ENCODE peak calls at places on chromosome 10, in ten cellular contexts. I, N, V, Q, W, B, T, U, A and G are unnamed samples.

GRCh38 chr10:46526682-46527038 is 29.8 kb downstream of the GPRIN2 start:
- DNase-seq in I (peak; percentile 44), N (peak; percentile 61), V (no peak), Q (no peak), W (no peak), B (peak; percentile 49), T (no peak), U (no peak), A (no peak), G (no peak)

GRCh38 chr10:50600286-50600685 is 23.5 kb downstream of the SGMS1 start:
- DNase-seq in I (peak; percentile 78), N (no peak), V (no peak), Q (no peak), W (no peak), B (no peak), T (no peak), U (no peak), A (no peak), G (no peak)

GRCh38 chr10:131692176-131692575 is 208.6 kb upstream of the PPP2R2D start:
- DNase-seq in I (no peak), N (no peak), V (no peak), Q (no peak), W (no peak), B (no peak), T (no peak), U (no peak), A (no peak), G (no peak)

GRCh38 chr10:13829790-13830189 is 243.0 kb downstream of the PRPF18 start:
- DNase-seq in I (no peak), N (no peak), V (no peak), Q (no peak), W (no peak), B (no peak), T (no peak), U (no peak), A (no peak), G (no peak)

GRCh38 chr10:51950996-51951392 is 251.6 kb upstream of the CSTF2T start:
- DNase-seq in I (no peak), N (no peak), V (no peak), Q (no peak), W (no peak), B (no peak), T (no peak), U (no peak), A (no peak), G (no peak)

GRCh38 chr10:49657606-49658005 is 21.8 kb upstream of the C10orf53 start:
- DNase-seq in I (no peak), N (no peak), V (no peak), Q (no peak), W (no peak), B (no peak), T (no peak), U (no peak), A (no peak), G (no peak)

GRCh38 chr10:11197266-11197712 is 179.6 kb downstream of the CELF2 start:
- DNase-seq in I (no peak), N (no peak), V (peak; percentile 35), Q (no peak), W (no peak), B (no peak), T (no peak), U (no peak), A (no peak), G (no peak)

GRCh38 chr10:132329565-132330485 is 2.2 kb upstream of the LRRC27 start:
- DNase-seq in I (peak; percentile 75), N (peak; percentile 80), V (peak; percentile 16), Q (no peak), W (no peak), B (peak; percentile 88), T (peak; percentile 36), U (peak; percentile 66), A (no peak), G (no peak)

GRCh38 chr10:50796693-50797092 is 57.0 kb downstream of the ASAH2B start:
- DNase-seq in I (no peak), N (no peak), V (no peak), Q (no peak), W (no peak), B (no peak), T (no peak), U (no peak), A (no peak), G (no peak)

GRCh38 chr10:14601872-14602725 is 172.6 kb downstream of the FAM107B start:
- DNase-seq in I (peak; percentile 75), N (peak; percentile 86), V (peak; percentile 68), Q (no peak), W (no peak), B (peak; percentile 81), T (no peak), U (peak; percentile 75), A (no peak), G (peak; percentile 63)

GRCh38 chr10:28020080-28020860 is 21.4 kb upstream of the ODAD2 start:
- DNase-seq in I (no peak), N (no peak), V (no peak), Q (no peak), W (no peak), B (no peak), T (no peak), U (no peak), A (no peak), G (no peak)

GRCh38 chr10:36578306-36578705 is 547.1 kb upstream of the ANKRD30A start:
- DNase-seq in I (peak; percentile 100), N (no peak), V (no peak), Q (no peak), W (no peak), B (no peak), T (no peak), U (peak; percentile 43), A (no peak), G (no peak)

GRCh38 chr10:123142701-123143161 is 5.2 kb upstream of the HMX2 start:
- DNase-seq in I (no peak), N (no peak), V (no peak), Q (no peak), W (no peak), B (no peak), T (no peak), U (no peak), A (no peak), G (no peak)

GRCh38 chr10:69179089-69179742 is 818 bp upstream of the SUPV3L1 start:
- DNase-seq in I (no peak), N (peak; percentile 67), V (peak; percentile 18), Q (no peak), W (no peak), B (peak; percentile 81), T (no peak), U (peak; percentile 31), A (no peak), G (peak; percentile 34)

GRCh38 chr10:126006906-126007305 is 110.5 kb downstream of the FANK1 start:
- DNase-seq in I (peak; percentile 85), N (no peak), V (no peak), Q (no peak), W (no peak), B (no peak), T (no peak), U (no peak), A (no peak), G (no peak)

GRCh38 chr10:11175823-11176243 is 158.2 kb downstream of the CELF2 start:
- DNase-seq in I (no peak), N (no peak), V (peak; percentile 37), Q (no peak), W (no peak), B (no peak), T (no peak), U (no peak), A (no peak), G (no peak)

GRCh38 chr10:59708816-59709471 is 706 bp downstream of the SLC16A9 start:
- DNase-seq in I (peak; percentile 66), N (no peak), V (peak; percentile 40), Q (no peak), W (no peak), B (peak; percentile 39), T (peak; percentile 1), U (peak; percentile 19), A (no peak), G (no peak)

GRCh38 chr10:118592675-118593330 is 2.6 kb downstream of the PRLHR start:
- DNase-seq in I (no peak), N (no peak), V (no peak), Q (no peak), W (no peak), B (no peak), T (no peak), U (no peak), A (no peak), G (no peak)